ENCODE peak calls at places on chromosomes 7 and 10, in seven cellular contexts. K is BJ; D is fibroblast of lung; Y is KBM-7; G is activated naive CD4-positive, alpha-beta T cell; E is posterior cingulate gyrus; A is iris pigment epithelial cell. X is an unnamed sample.

GRCh38 chr10:65805993-65806392 is 1119.8 kb upstream of the LRRTM3 start:
- DNase-seq in Y (no peak), K (no peak), G (no peak), E (no peak), A (no peak), D (no peak), X (no peak)

GRCh38 chr10:283916-284356 is 148.7 kb downstream of the ZMYND11 start:
- DNase-seq in A (no peak), K (no peak), Y (no peak), E (no peak), D (no peak), G (no peak), X (no peak)

GRCh38 chr7:41003031-41003925 is 699.6 kb downstream of the INHBA start:
- DNase-seq in K (no peak), E (no peak), Y (peak; percentile 51), A (peak; percentile 64), D (peak; percentile 51), G (no peak), X (peak; percentile 53)

GRCh38 chr10:113958631-113959382 is 84.9 kb upstream of the ADRB1 start:
- DNase-seq in K (peak; percentile 80), A (peak; percentile 92), G (no peak), D (peak; percentile 88), E (peak; percentile 74), Y (no peak), X (peak; percentile 93)

GRCh38 chr10:124598773-124599587 is 137.4 kb downstream of the LHPP start:
- DNase-seq in K (no peak), Y (no peak), E (peak; percentile 52), G (no peak), D (no peak), A (no peak), X (no peak)

GRCh38 chr10:77857272-77857671 is 69.3 kb downstream of the DLG5 start:
- DNase-seq in K (no peak), A (no peak), D (no peak), Y (no peak), E (no peak), G (no peak), X (no peak)

GRCh38 chr7:98394377-98394836 is 6.5 kb downstream of the BAIAP2L1 start:
- DNase-seq in D (peak; percentile 86), K (peak; percentile 81), A (peak; percentile 79), G (no peak), Y (no peak), E (no peak), X (peak; percentile 99)

GRCh38 chr7:139095194-139095659 is 14.3 kb downstream of the ZC3HAV1 start:
- DNase-seq in G (peak; percentile 66), A (no peak), Y (peak; percentile 97), E (no peak), K (no peak), D (no peak), X (no peak)

GRCh38 chr10:79084012-79084971 is 15.5 kb downstream of the ZMIZ1 start:
- DNase-seq in Y (peak; percentile 97), K (no peak), G (no peak), E (peak; percentile 79), A (peak; percentile 92), D (peak; percentile 89), X (peak; percentile 89)

GRCh38 chr10:9069136-9069535 is 1014.6 kb downstream of the GATA3 start:
- DNase-seq in K (no peak), G (no peak), A (no peak), D (no peak), E (no peak), Y (no peak), X (no peak)